ENCODE peak calls at places on chromosomes 4 and X, in eight cellular contexts. A is astrocyte of the cerebellum; K is neural crest cell; G is mammary epithelial cell; W is osteocyte; D is thoracic aorta; X is CD4-positive, alpha-beta T cell; C is lower leg skin. F is an unnamed sample.

GRCh38 chr4:151865327-151865726 is 104.5 kb upstream of the GATB start:
- DNase-seq in A (no peak), K (no peak), G (no peak), W (no peak), D (no peak), X (no peak), C (peak), F (no peak)

GRCh38 chrX:106862972-106863688 is 40.0 kb downstream of the RIPPLY1 start:
- DNase-seq in A (no peak), K (no peak), G (peak), W (no peak), D (no peak), X (no peak), C (no peak), F (no peak)

GRCh38 chr4:7844247-7844991 is 95.2 kb downstream of the AFAP1 start:
- DNase-seq in A (peak), K (peak), G (peak), W (peak), D (peak), X (peak), C (peak), F (peak)

GRCh38 chrX:138775501-138775900 is 64.0 kb upstream of the FGF13 start:
- DNase-seq in A (peak), K (no peak), G (peak), W (no peak), D (no peak), X (no peak), C (no peak), F (no peak)

GRCh38 chr4:103484521-103484920 is 235.3 kb downstream of the TACR3 start:
- DNase-seq in A (no peak), K (no peak), G (peak), W (no peak), D (no peak), X (no peak), C (no peak), F (no peak)

GRCh38 chr4:128163177-128164117 is 102.3 kb downstream of the LARP1B start:
- DNase-seq in A (peak), K (no peak), G (peak), W (no peak), D (no peak), X (no peak), C (no peak), F (no peak)

GRCh38 chrX:119189586-119189985 is 46.5 kb upstream of the PGRMC1 start:
- DNase-seq in A (no peak), K (no peak), G (no peak), W (no peak), D (no peak), X (no peak), C (peak), F (no peak)

GRCh38 chr4:31601793-31602192 is 881.6 kb downstream of the PCDH7 start:
- DNase-seq in A (no peak), K (no peak), G (no peak), W (no peak), D (no peak), X (no peak), C (no peak), F (no peak)

GRCh38 chr4:38109896-38110295 is 149.7 kb downstream of the PTTG2 start:
- DNase-seq in A (no peak), K (peak), G (no peak), W (no peak), D (no peak), X (no peak), C (no peak), F (no peak)

GRCh38 chr4:54872246-54872645 is 214.5 kb downstream of the KIT start:
- DNase-seq in A (no peak), K (no peak), G (peak), W (no peak), D (no peak), X (no peak), C (no peak), F (no peak)

GRCh38 chrX:106899276-106899675 is 3.9 kb downstream of the RIPPLY1 start:
- DNase-seq in A (no peak), K (no peak), G (no peak), W (no peak), D (no peak), X (no peak), C (no peak), F (no peak)

GRCh38 chrX:13223868-13224555 is 95.8 kb downstream of the ATXN3L start:
- DNase-seq in A (peak), K (no peak), G (peak), W (no peak), D (no peak), X (no peak), C (peak), F (no peak)

GRCh38 chr4:8330821-8331566 is 61.4 kb downstream of the HTRA3 start:
- DNase-seq in A (no peak), K (no peak), G (no peak), W (no peak), D (peak), X (no peak), C (no peak), F (peak)

GRCh38 chr4:187383181-187383580 is 612.4 kb upstream of the ZFP42 start:
- DNase-seq in A (no peak), K (no peak), G (peak), W (no peak), D (no peak), X (no peak), C (no peak), F (no peak)

GRCh38 chr4:187378441-187378840 is 617.1 kb upstream of the ZFP42 start:
- DNase-seq in A (no peak), K (no peak), G (no peak), W (no peak), D (no peak), X (no peak), C (no peak), F (no peak)

GRCh38 chr4:187380181-187380581 is 615.4 kb upstream of the ZFP42 start:
- DNase-seq in A (no peak), K (no peak), G (no peak), W (no peak), D (no peak), X (no peak), C (no peak), F (no peak)
- TF ChIP-seq CTCF in A (peak), K (peak), G (peak), W (no peak), D (no peak), X (no peak), C (no peak), F (peak)

GRCh38 chr4:68719075-68719473 is 48.6 kb upstream of the UGT2B15 start:
- DNase-seq in A (no peak), K (no peak), G (no peak), W (no peak), D (no peak), X (no peak), C (no peak), F (no peak)
- TF ChIP-seq CTCF in A (no peak), K (no peak), G (no peak), W (no peak), D (no peak), X (no peak), C (no peak), F (no peak)

GRCh38 chrX:18709833-18710232 is 2.4 kb downstream of the PPEF1 start:
- DNase-seq in A (no peak), K (no peak), G (no peak), W (no peak), D (no peak), X (no peak), C (no peak), F (no peak)
- TF ChIP-seq CTCF in A (no peak), K (peak), G (no peak), W (no peak), D (no peak), X (no peak), C (no peak), F (peak)

DNA sequence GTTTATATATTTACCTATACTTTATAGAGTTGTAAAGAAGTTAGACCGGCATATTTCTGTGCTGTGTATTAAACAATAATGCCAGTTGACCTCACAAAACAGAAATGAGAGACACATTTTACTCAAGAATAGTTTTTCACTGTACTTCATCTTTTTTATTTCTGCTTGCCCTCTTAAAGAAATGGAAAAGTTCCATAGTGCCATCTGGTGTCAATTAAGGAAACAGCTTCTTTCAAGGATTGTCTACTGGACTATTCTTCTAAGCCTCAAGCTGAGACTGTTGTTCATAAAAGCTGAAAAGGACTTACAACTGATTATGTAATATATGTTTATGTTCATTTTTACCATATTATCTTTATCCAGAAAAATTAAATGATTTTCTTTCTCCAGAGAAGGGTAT is 1523.8 kb downstream of the ARAP2 start:
- DNase-seq in A (peak), K (no peak), G (peak), W (no peak), D (no peak), X (no peak), C (no peak), F (no peak)
- TF ChIP-seq CTCF in A (peak), K (peak), G (peak), W (peak), D (no peak), X (no peak), C (no peak), F (peak)

GRCh38 chr4:24809376-24809775 is 14.0 kb downstream of the SOD3 start:
- DNase-seq in A (no peak), K (no peak), G (no peak), W (no peak), D (no peak), X (no peak), C (no peak), F (no peak)
- TF ChIP-seq CTCF in A (no peak), K (no peak), G (peak), W (no peak), D (no peak), X (no peak), C (no peak), F (peak)

DNA sequence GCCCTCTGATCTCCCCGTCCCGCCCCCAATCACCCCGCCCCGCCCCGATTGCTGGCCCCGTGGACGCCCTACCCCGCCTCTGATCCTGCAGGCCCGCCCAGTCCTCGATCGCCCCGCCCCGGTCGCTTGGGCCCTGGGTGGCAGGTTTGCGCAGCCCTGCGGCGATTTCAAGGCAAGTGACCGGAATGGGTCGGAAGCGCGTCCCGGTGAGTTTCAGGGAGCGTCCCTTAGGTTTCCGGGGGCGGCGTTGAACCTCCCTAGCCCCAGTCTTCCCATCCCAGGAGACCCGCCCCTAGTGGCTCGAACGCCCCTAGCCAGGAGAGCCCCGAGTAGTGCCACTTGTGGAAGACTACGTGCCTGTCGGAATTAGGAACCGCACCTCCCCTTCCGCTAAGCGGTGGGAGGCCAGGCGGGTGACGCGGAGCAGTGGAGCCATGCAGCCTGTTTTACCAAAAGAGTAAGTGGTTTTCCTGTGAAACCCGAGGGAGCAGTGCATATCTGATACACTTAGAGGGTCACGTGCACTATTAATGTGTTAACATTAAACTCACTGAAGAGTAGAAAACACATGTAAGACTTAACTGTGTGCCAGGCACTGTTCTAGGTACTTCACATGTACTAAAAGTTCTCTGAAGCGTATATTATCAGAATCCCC is 350 bp upstream of the TEC start:
- DNase-seq in A (no peak), K (peak), G (peak), W (peak), D (peak), X (peak), C (peak), F (peak)
- TF ChIP-seq CTCF in A (peak), K (peak), G (peak), W (peak), D (no peak), X (peak), C (no peak), F (peak)

GRCh38 chrX:131792789-131793462 is 230.2 kb upstream of the STK26 start:
- DNase-seq in A (peak), K (no peak), G (peak), W (no peak), D (no peak), X (no peak), C (no peak), F (no peak)
- TF ChIP-seq CTCF in A (peak), K (no peak), G (peak), W (no peak), D (no peak), X (no peak), C (no peak), F (no peak)